ENCODE peak calls at places on chromosomes 2 and 18, in ten cellular contexts. R, X, O, S, Z, I, U, Q, L and K are unnamed samples.

GRCh38 chr2:36626756-36627155 is 28.8 kb upstream of the FEZ2 start:
- DNase-seq in X (no peak), R (no peak), L (no peak), U (no peak), Z (no peak), I (no peak), O (no peak), Q (no peak), S (no peak), K (no peak)

GRCh38 chr2:195364015-195364965 is 292.7 kb upstream of the SLC39A10 start:
- DNase-seq in I (peak), R (no peak), O (no peak), X (no peak), S (no peak), L (no peak), Q (peak), U (no peak), Z (no peak), K (no peak)

GRCh38 chr2:190636362-190636761 is 12.5 kb upstream of the NAB1 start:
- DNase-seq in S (no peak), Z (no peak), Q (peak), I (peak), R (no peak), U (no peak), X (no peak), O (no peak), L (no peak), K (no peak)

GRCh38 chr2:36919041-36919837 is 47.1 kb downstream of the STRN start:
- DNase-seq in X (no peak), S (no peak), R (no peak), Q (no peak), O (no peak), U (no peak), I (no peak), Z (no peak), L (peak), K (no peak)

GRCh38 chr2:238730001-238730669 is 117.8 kb upstream of the TWIST2 start:
- DNase-seq in Q (no peak), I (no peak), X (no peak), Z (no peak), S (no peak), U (no peak), L (no peak), O (no peak), R (no peak), K (no peak)

GRCh38 chr2:65778126-65778525 is 345.7 kb upstream of the SPRED2 start:
- DNase-seq in X (no peak), Z (no peak), O (no peak), R (no peak), Q (no peak), L (no peak), U (no peak), I (no peak), S (no peak), K (no peak)

GRCh38 chr2:66569321-66569851 is 134.5 kb downstream of the MEIS1 start:
- DNase-seq in Q (no peak), L (peak), R (no peak), S (no peak), O (no peak), U (peak), Z (no peak), I (no peak), X (peak), K (no peak)

GRCh38 chr2:240578488-240578887 is 8.0 kb upstream of the CAPN10 start:
- DNase-seq in I (no peak), X (no peak), Q (no peak), Z (no peak), U (no peak), R (no peak), L (no peak), S (no peak), O (no peak), K (no peak)

GRCh38 chr2:238487652-238488346 is 61.1 kb downstream of the ASB1 start:
- DNase-seq in Q (no peak), R (no peak), L (no peak), Z (peak), O (no peak), S (no peak), U (no peak), X (no peak), I (no peak), K (no peak)

GRCh38 chr2:102193074-102193473 is 6.3 kb downstream of the IL1RL2 start:
- DNase-seq in U (no peak), R (no peak), I (no peak), Q (no peak), O (no peak), S (no peak), L (no peak), Z (no peak), X (no peak), K (no peak)

GRCh38 chr2:7356909-7357584 is 439.8 kb downstream of the RNF144A start:
- DNase-seq in O (no peak), S (no peak), I (no peak), L (peak), Z (no peak), R (peak), Q (no peak), U (peak), X (no peak), K (no peak)

GRCh38 chr2:214830794-214831346 is 21.4 kb upstream of the BARD1 start:
- DNase-seq in R (no peak), O (no peak), U (no peak), Q (peak), S (no peak), X (peak), I (no peak), L (peak), Z (no peak), K (no peak)

GRCh38 chr2:189386741-189387140 is 54.5 kb upstream of the WDR75 start:
- DNase-seq in O (no peak), Q (no peak), X (no peak), I (no peak), U (no peak), L (no peak), S (no peak), Z (no peak), R (no peak), K (no peak)

GRCh38 chr2:174729797-174730529 is 34.3 kb downstream of the CHRNA1 start:
- DNase-seq in S (no peak), X (no peak), Z (peak), R (no peak), L (peak), Q (peak), O (no peak), I (no peak), U (peak), K (no peak)

GRCh38 chr2:74632209-74632938 is 15.8 kb downstream of the M1AP start:
- DNase-seq in Z (no peak), O (no peak), U (no peak), L (peak), I (no peak), X (no peak), Q (peak), S (no peak), R (no peak), K (no peak)

GRCh38 chr2:173150087-173150486 is 74.4 kb downstream of the MAP3K20 start:
- DNase-seq in R (no peak), I (no peak), U (no peak), O (no peak), X (no peak), Q (peak), S (no peak), L (no peak), Z (no peak), K (no peak)

GRCh38 chr2:199258291-199258690 is 199.4 kb downstream of the SATB2 start:
- DNase-seq in X (no peak), S (no peak), Z (no peak), L (no peak), U (no peak), Q (peak), O (no peak), I (no peak), R (no peak), K (peak)

GRCh38 chr18:48161911-48162698 is 231.6 kb upstream of the SMAD2 start:
- DNase-seq in R (no peak), L (no peak), O (no peak), I (no peak), X (peak), Z (no peak), S (no peak), U (peak), Q (no peak), K (no peak)

GRCh38 chr2:223203971-223204370 is 152.0 kb downstream of the KCNE4 start:
- DNase-seq in Q (peak), L (no peak), R (no peak), S (no peak), U (no peak), Z (no peak), I (peak), X (no peak), O (no peak), K (no peak)

GRCh38 chr2:238202326-238203103 is 980 bp downstream of the ILKAP start:
- DNase-seq in Z (no peak), X (no peak), Q (peak), O (no peak), S (no peak), I (peak), R (no peak), U (no peak), L (peak), K (peak)

GRCh38 chr2:44364604-44365003 is 2.9 kb downstream of the CAMKMT start:
- DNase-seq in I (no peak), X (no peak), Q (no peak), S (no peak), O (no peak), R (no peak), U (no peak), L (no peak), Z (no peak), K (no peak)

GRCh38 chr2:95390881-95391321 is 11.6 kb upstream of the FAHD2A start:
- DNase-seq in U (no peak), Q (peak), Z (peak), L (no peak), I (no peak), S (no peak), O (no peak), X (no peak), R (no peak), K (no peak)

GRCh38 chr2:32671885-32672519 is 44.2 kb downstream of the TTC27 start:
- DNase-seq in Z (no peak), S (no peak), U (no peak), O (no peak), L (no peak), Q (peak), I (no peak), R (no peak), X (no peak), K (no peak)

GRCh38 chr2:148391324-148391723 is 253.2 kb upstream of the EPC2 start:
- DNase-seq in X (no peak), U (no peak), Q (peak), I (peak), Z (no peak), S (no peak), L (no peak), R (no peak), O (no peak), K (no peak)

GRCh38 chr2:175536059-175536458 is 354.5 kb upstream of the ATP5MC3 start:
- DNase-seq in U (no peak), O (no peak), X (no peak), S (no peak), L (no peak), Z (no peak), Q (no peak), I (no peak), R (no peak), K (no peak)

GRCh38 chr2:65402780-65403528 is 29.4 kb downstream of the SPRED2 start:
- DNase-seq in U (no peak), I (no peak), S (no peak), Z (no peak), L (no peak), O (no peak), Q (peak), X (no peak), R (no peak), K (no peak)

GRCh38 chr2:216318470-216318869 is 53.8 kb downstream of the MARCHF4 start:
- DNase-seq in L (no peak), O (no peak), R (no peak), S (no peak), U (peak), Q (no peak), X (no peak), Z (no peak), I (no peak), K (no peak)

GRCh38 chr2:113407446-113408099 is 29.9 kb upstream of the ZNG1B start:
- DNase-seq in L (peak), U (no peak), Q (no peak), S (no peak), I (no peak), Z (no peak), X (no peak), R (peak), O (no peak), K (no peak)

GRCh38 chr2:32330136-32330535 is 26.7 kb upstream of the BIRC6 start:
- DNase-seq in S (no peak), I (no peak), O (no peak), X (no peak), Q (peak), U (no peak), L (no peak), R (no peak), Z (no peak), K (no peak)

GRCh38 chr2:212505583-212505982 is 33.0 kb downstream of the ERBB4 start:
- DNase-seq in Z (no peak), X (no peak), I (no peak), U (no peak), L (no peak), S (no peak), O (no peak), R (no peak), Q (no peak), K (peak)

GRCh38 chr2:62412347-62412742 is 93.7 kb downstream of the TMEM17 start:
- DNase-seq in L (peak), S (no peak), I (no peak), R (no peak), X (no peak), U (no peak), O (no peak), Z (no peak), Q (no peak), K (no peak)

GRCh38 chr2:15816674-15817406 is 123.5 kb upstream of the MYCN start:
- DNase-seq in I (no peak), O (no peak), Z (no peak), X (no peak), L (no peak), Q (no peak), S (no peak), U (no peak), R (no peak), K (no peak)

GRCh38 chr2:67871696-67872320 is 191.0 kb downstream of the C1D start:
- DNase-seq in I (peak), Q (peak), X (no peak), L (peak), O (no peak), R (no peak), Z (peak), U (no peak), S (no peak), K (no peak)

GRCh38 chr2:220165401-220165800 is 538.0 kb downstream of the SLC4A3 start:
- DNase-seq in Z (no peak), L (peak), S (no peak), Q (no peak), O (no peak), I (no peak), U (peak), X (peak), R (peak), K (no peak)

GRCh38 chr2:133940134-133940533 is 313.7 kb upstream of the MGAT5 start:
- DNase-seq in X (no peak), Q (no peak), R (no peak), I (no peak), S (no peak), Z (no peak), O (no peak), U (no peak), L (no peak), K (no peak)